ENCODE peak calls at places on chromosomes 3 and 15, in ten cellular contexts. T is suprapubic skin; F is osteoblast; X is brain microvascular endothelial cell; R is left ventricle myocardium inferior; I is CD8-positive, alpha-beta T cell; Y is IMR-90; U is endothelial cell of umbilical vein; O is right atrium auricular region; K is neural progenitor cell. D is an unnamed sample.

GRCh38 chr15:82585072-82585471 is 44.8 kb upstream of the RPS17 start:
- DNase-seq in U (no peak), F (no peak), T (no peak), K (no peak), O (no peak), X (peak; percentile 14), I (no peak), Y (peak; percentile 45), R (no peak), D (no peak)

GRCh38 chr15:61715082-61715481 is 345.2 kb downstream of the VPS13C start:
- DNase-seq in K (no peak), R (no peak), T (no peak), X (no peak), Y (no peak), O (no peak), F (no peak), I (no peak), U (no peak), D (no peak)

GRCh38 chr3:11914041-11914440 is 67.4 kb upstream of the TAMM41 start:
- DNase-seq in U (no peak), F (no peak), K (no peak), X (no peak), Y (no peak), R (no peak), I (no peak), T (no peak), O (no peak), D (no peak)

GRCh38 chr3:60912876-60913275 is 338.4 kb downstream of the FHIT start:
- DNase-seq in F (no peak), I (no peak), T (no peak), X (no peak), K (no peak), R (no peak), U (no peak), Y (no peak), O (no peak), D (no peak)

GRCh38 chr3:121916189-121916588 is 22.0 kb downstream of the SLC15A2 start:
- DNase-seq in Y (no peak), F (no peak), I (no peak), O (no peak), R (no peak), T (no peak), X (no peak), K (no peak), U (no peak), D (no peak)

GRCh38 chr3:47856669-47857068 is 53.7 kb downstream of the DHX30 start:
- DNase-seq in F (peak; percentile 18), K (no peak), R (no peak), T (no peak), I (no peak), U (no peak), Y (no peak), X (no peak), O (no peak), D (no peak)

GRCh38 chr15:51382787-51383186 is 41.3 kb downstream of the GLDN start:
- DNase-seq in X (peak; percentile 61), R (no peak), I (no peak), Y (peak; percentile 53), K (peak; percentile 68), U (peak; percentile 45), F (peak; percentile 93), O (no peak), T (no peak), D (peak; percentile 36)

GRCh38 chr3:136602818-136603217 is 149.4 kb downstream of the STAG1 start:
- DNase-seq in R (no peak), O (no peak), X (no peak), T (no peak), Y (peak; percentile 10), I (no peak), U (no peak), K (no peak), F (no peak), D (no peak)

GRCh38 chr3:152385761-152386160 is 117.0 kb downstream of the MBNL1 start:
- DNase-seq in O (no peak), U (no peak), K (no peak), T (no peak), X (peak; percentile 57), I (no peak), F (no peak), R (no peak), Y (peak; percentile 85), D (no peak)

GRCh38 chr3:7290062-7290825 is 429.3 kb downstream of the GRM7 start:
- DNase-seq in K (no peak), F (no peak), X (no peak), Y (no peak), I (no peak), O (no peak), U (peak; percentile 48), R (no peak), T (no peak), D (no peak)

GRCh38 chr3:188037965-188038581 is 115.9 kb upstream of the LPP start:
- DNase-seq in R (no peak), K (no peak), F (no peak), T (no peak), X (no peak), Y (peak; percentile 25), I (no peak), O (no peak), U (no peak), D (peak; percentile 38)

GRCh38 chr3:153513236-153513635 is 351.2 kb downstream of the RAP2B start:
- DNase-seq in Y (no peak), F (peak; percentile 57), X (peak; percentile 7), I (no peak), T (no peak), U (peak; percentile 34), O (no peak), K (peak; percentile 41), R (no peak), D (no peak)

GRCh38 chr3:181103605-181104004 is 114.1 kb upstream of the DNAJC19 start:
- DNase-seq in O (no peak), F (no peak), X (no peak), Y (no peak), R (no peak), K (peak; percentile 88), U (no peak), T (no peak), I (no peak), D (no peak)

GRCh38 chr3:170740726-170741591 is 129.0 kb downstream of the RPL22L1 start:
- DNase-seq in X (peak; percentile 42), K (no peak), R (peak; percentile 33), F (no peak), Y (peak; percentile 72), O (peak; percentile 91), I (no peak), U (no peak), T (peak; percentile 90), D (peak; percentile 71)
- H3K4me3 ChIP-seq in X (no peak overlapping the region), K (no peak overlapping the region), R (no peak overlapping the region), F (peak overlapping the region; percentile 21), Y (no peak overlapping the region), O (no peak overlapping the region), I (no peak overlapping the region), U (no peak overlapping the region), T (no peak overlapping the region), D (no peak overlapping the region)

DNA sequence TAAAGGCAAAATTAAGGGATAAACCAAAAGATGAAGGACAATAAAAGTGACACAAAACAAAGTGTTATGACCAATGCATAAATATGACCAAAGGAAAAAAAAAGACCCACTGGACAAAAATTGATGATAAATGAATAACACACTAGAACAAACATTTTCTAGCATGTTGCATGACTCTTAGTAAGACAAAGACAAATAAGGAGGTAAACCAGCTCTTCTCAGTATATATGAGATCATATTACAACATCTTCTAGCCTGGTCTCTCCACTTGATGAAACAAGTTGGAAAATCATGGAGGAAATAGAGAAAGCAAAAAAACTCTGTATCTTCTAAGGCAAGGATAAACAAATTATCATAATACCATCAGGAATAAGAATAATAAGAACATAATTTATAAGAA is 163.9 kb upstream of the GBE1 start:
- DNase-seq in U (no peak), T (no peak), O (no peak), I (no peak), X (no peak), F (no peak), Y (no peak), R (no peak), K (no peak), D (no peak)
- H3K27me3 ChIP-seq in U (peaks cover 1% of the 10 kb centered on the region), T (no peaks in the 10 kb centered on the region), O (no peaks in the 10 kb centered on the region), I (no peaks in the 10 kb centered on the region), X (no peaks in the 10 kb centered on the region), F (no peaks in the 10 kb centered on the region), Y (no peaks in the 10 kb centered on the region), R (no peaks in the 10 kb centered on the region), K (no peaks in the 10 kb centered on the region), D (no peaks in the 10 kb centered on the region)

GRCh38 chr3:115022214-115022613 is 124.9 kb downstream of the ZBTB20 start:
- DNase-seq in X (no peak), K (no peak), T (no peak), I (no peak), Y (peak; percentile 0), O (no peak), F (no peak), R (no peak), U (no peak), D (no peak)

GRCh38 chr3:115022835-115023398 is 124.2 kb downstream of the ZBTB20 start:
- DNase-seq in X (no peak), O (no peak), K (no peak), R (no peak), Y (peak; percentile 12), I (no peak), U (no peak), F (no peak), T (no peak), D (no peak)

GRCh38 chr3:115021061-115021460 is 126.0 kb downstream of the ZBTB20 start:
- DNase-seq in F (no peak), U (no peak), R (no peak), T (no peak), O (no peak), X (no peak), I (no peak), K (no peak), Y (no peak), D (no peak)

GRCh38 chr3:115018694-115019093 is 128.4 kb downstream of the ZBTB20 start:
- DNase-seq in I (no peak), T (no peak), F (no peak), Y (no peak), X (no peak), R (no peak), U (no peak), O (no peak), K (no peak), D (no peak)

GRCh38 chr3:115019900-115020299 is 127.2 kb downstream of the ZBTB20 start:
- DNase-seq in U (no peak), R (no peak), T (no peak), O (no peak), K (no peak), Y (no peak), I (no peak), X (no peak), F (no peak), D (no peak)
- H3K27ac ChIP-seq in U (no peak overlapping the region), R (no peak overlapping the region), T (peak overlapping the region; percentile 71), O (no peak overlapping the region), K (no peak overlapping the region), Y (no peak overlapping the region), I (no peak overlapping the region), X (no peak overlapping the region), F (no peak overlapping the region), D (no peak overlapping the region)

DNA sequence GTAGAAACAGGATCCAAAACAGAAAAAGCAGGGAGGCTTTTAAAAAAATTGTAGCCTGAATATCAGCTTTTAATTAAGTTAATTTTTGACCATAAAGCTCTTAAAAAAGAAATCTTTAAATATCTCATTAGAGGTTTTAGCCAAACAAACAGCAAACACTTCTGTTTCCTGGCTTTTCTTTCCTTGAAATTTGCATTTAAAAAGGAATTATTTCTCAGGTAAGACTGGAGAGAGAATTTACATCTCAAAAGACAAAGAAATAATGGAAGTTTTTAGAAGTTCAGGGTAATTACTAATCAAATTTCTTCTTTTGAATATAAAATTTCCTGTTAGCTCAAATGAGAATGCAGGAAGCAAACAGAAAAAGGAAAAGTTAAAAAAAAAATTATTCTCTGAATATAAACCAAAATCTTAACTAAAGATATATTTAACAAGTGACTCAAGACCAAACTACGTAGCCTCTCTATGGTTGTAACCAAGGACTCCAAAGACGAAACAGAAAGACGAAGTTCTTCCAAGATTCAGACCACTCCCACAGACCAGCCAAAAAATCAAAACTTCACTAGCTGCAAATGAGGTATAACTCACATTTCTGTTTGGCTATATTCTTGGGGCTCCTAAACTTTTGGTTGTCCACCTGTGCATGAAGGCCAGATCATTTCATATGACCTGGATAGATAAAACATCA is 846.6 kb upstream of the ALCAM start:
- DNase-seq in T (no peak), Y (no peak), X (no peak), R (no peak), U (no peak), I (no peak), K (no peak), F (peak; percentile 8), O (no peak), D (no peak)
- H3K4me3 ChIP-seq in T (no peak overlapping the region), Y (no peak overlapping the region), X (no peak overlapping the region), R (no peak overlapping the region), U (no peak overlapping the region), I (no peak overlapping the region), K (no peak overlapping the region), F (no peak overlapping the region), O (no peak overlapping the region), D (no peak overlapping the region)

D was measured in SJSA1.